ENCODE peak calls at places on chromosomes 12 and 14, in four cellular contexts. I is GM12891, M is K562, Y is GM12878. G is an unnamed sample.

GRCh38 chr12:82593901-82594396 is 92.8 kb upstream of the TMTC2 start:
- DNase-seq in I (no peak), M (no peak), Y (peak), G (no peak)

GRCh38 chr14:59046746-59047145 is 141.7 kb upstream of the DAAM1 start:
- DNase-seq in I (no peak), M (no peak), Y (no peak), G (no peak)

GRCh38 chr12:76558684-76559276 is 791 bp downstream of the OSBPL8 start:
- DNase-seq in I (peak), M (peak), Y (no peak), G (peak)

GRCh38 chr14:67166450-67166853 is 22.8 kb upstream of the GARIN2 start:
- DNase-seq in I (no peak), M (peak), Y (no peak), G (no peak)

GRCh38 chr14:70315942-70316341 is 43.5 kb downstream of the COX16 start:
- DNase-seq in I (no peak), M (no peak), Y (no peak), G (no peak)

GRCh38 chr14:39265032-39265431 is 31.3 kb downstream of the MIA2 start:
- DNase-seq in I (no peak), M (peak), Y (no peak), G (no peak)

GRCh38 chr14:59333668-59334067 is 131.5 kb downstream of the GPR135 start:
- DNase-seq in I (no peak), M (no peak), Y (no peak), G (no peak)

GRCh38 chr12:132180648-132181546 is 36.6 kb downstream of the NOC4L start:
- DNase-seq in I (no peak), M (no peak), Y (no peak), G (no peak)

GRCh38 chr12:32365473-32366064 is 33.8 kb upstream of the FGD4 start:
- DNase-seq in I (peak), M (peak), Y (peak), G (no peak)

GRCh38 chr14:53168786-53169185 is 15.7 kb upstream of the DDHD1 start:
- DNase-seq in I (no peak), M (no peak), Y (no peak), G (no peak)

GRCh38 chr12:68392376-68392775 is 60.2 kb upstream of the MDM1 start:
- DNase-seq in I (no peak), M (no peak), Y (no peak), G (no peak)

GRCh38 chr14:96986701-96987474 is 189.7 kb downstream of the VRK1 start:
- DNase-seq in I (peak), M (no peak), Y (no peak), G (no peak)

GRCh38 chr14:64220466-64220865 is 73.7 kb downstream of the ESR2 start:
- DNase-seq in I (no peak), M (peak), Y (no peak), G (no peak)

GRCh38 chr14:103118019-103118662 is 5.1 kb upstream of the TNFAIP2 start:
- DNase-seq in I (no peak), M (peak), Y (no peak), G (no peak)

GRCh38 chr12:66859751-66860440 is 181.0 kb upstream of the GRIP1 start:
- DNase-seq in I (no peak), M (no peak), Y (no peak), G (no peak)

GRCh38 chr12:119665164-119665929 is 2.6 kb upstream of the PRKAB1 start:
- DNase-seq in I (no peak), M (peak), Y (no peak), G (no peak)

GRCh38 chr12:43317156-43317555 is 234.8 kb downstream of the ADAMTS20 start:
- DNase-seq in I (no peak), M (no peak), Y (no peak), G (no peak)

GRCh38 chr12:49706351-49707126 is 666 bp downstream of the FMNL3 start:
- DNase-seq in I (no peak), M (peak), Y (no peak), G (no peak)

GRCh38 chr12:112947761-112948160 is 9.5 kb downstream of the OAS3 start:
- DNase-seq in I (no peak), M (no peak), Y (no peak), G (no peak)

GRCh38 chr12:67193705-67194104 is 75.5 kb upstream of the CAND1 start:
- DNase-seq in I (no peak), M (peak), Y (no peak), G (no peak)

GRCh38 chr12:46886541-46887041 is 60.8 kb upstream of the SLC38A4 start:
- DNase-seq in I (no peak), M (no peak), Y (no peak), G (no peak)

GRCh38 chr12:94707892-94708291 is 57.5 kb upstream of the TMCC3 start:
- DNase-seq in I (no peak), M (no peak), Y (no peak), G (no peak)

GRCh38 chr12:12007001-12007712 is 63.6 kb upstream of the BCL2L14 start:
- DNase-seq in I (peak), M (no peak), Y (peak), G (no peak)

GRCh38 chr14:75022655-75023054 is 19.9 kb downstream of the EIF2B2 start:
- DNase-seq in I (no peak), M (peak), Y (no peak), G (no peak)

GRCh38 chr12:6539276-6540134 is 5.2 kb downstream of the GAPDH start:
- DNase-seq in I (no peak), M (peak), Y (no peak), G (no peak)

GRCh38 chr12:6541371-6542165 is 7.3 kb downstream of the GAPDH start:
- DNase-seq in I (no peak), M (peak), Y (no peak), G (no peak)

GRCh38 chr12:6542209-6543009 is 8.1 kb downstream of the GAPDH start:
- DNase-seq in I (no peak), M (no peak), Y (no peak), G (no peak)

GRCh38 chr12:6538420-6539275 is 4.3 kb downstream of the GAPDH start:
- DNase-seq in I (no peak), M (peak), Y (no peak), G (no peak)

GRCh38 chr12:6540181-6540877 is 6.0 kb downstream of the GAPDH start:
- DNase-seq in I (peak), M (peak), Y (no peak), G (peak)
- TF ChIP-seq POLR2AphosphoS5 in I (no peak), M (no peak), Y (no peak), G (no peak)

GRCh38 chr12:97151481-97151880 is 244.4 kb downstream of the NEDD1 start:
- DNase-seq in I (no peak), M (no peak), Y (no peak), G (no peak)

GRCh38 chr12:97148941-97149559 is 242.0 kb downstream of the NEDD1 start:
- DNase-seq in I (peak), M (peak), Y (no peak), G (peak)
- TF ChIP-seq TAF1 in I (no peak), M (no peak), Y (no peak), G (no peak)

GRCh38 chr12:123807002-123807401 is 44.9 kb downstream of the DNAH10 start:
- DNase-seq in I (no peak), M (no peak), Y (no peak), G (no peak)

GRCh38 chr12:123813349-123813748 is 51.2 kb downstream of the DNAH10 start:
- DNase-seq in I (no peak), M (no peak), Y (no peak), G (no peak)

GRCh38 chr12:123807670-123808069 is 45.6 kb downstream of the DNAH10 start:
- DNase-seq in I (no peak), M (no peak), Y (no peak), G (no peak)

GRCh38 chr12:123805119-123805518 is 43.0 kb downstream of the DNAH10 start:
- DNase-seq in I (no peak), M (no peak), Y (no peak), G (no peak)

DNA sequence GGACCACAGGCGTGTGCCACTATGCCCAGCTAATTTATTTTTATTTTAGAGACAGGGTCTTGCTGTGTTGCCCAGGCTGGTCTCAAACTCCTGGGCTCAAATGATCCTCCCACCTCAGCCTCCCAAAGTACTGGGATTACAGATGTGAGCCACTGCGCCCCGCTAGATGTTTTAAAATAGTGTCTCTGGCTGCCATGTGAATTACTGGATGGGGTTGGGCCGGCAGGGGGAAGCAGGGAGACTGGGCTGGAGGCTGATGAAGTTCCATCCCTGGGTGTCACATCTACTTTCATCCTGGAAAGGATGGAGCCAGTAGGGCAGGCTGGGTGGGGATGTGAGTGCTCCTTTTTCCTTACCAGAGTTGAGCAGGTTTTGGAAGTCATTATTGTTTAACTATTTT is 46.1 kb downstream of the DNAH10 start:
- DNase-seq in I (no peak), M (peak), Y (no peak), G (no peak)
- TF ChIP-seq POLR2A in I (no peak), M (no peak), Y (no peak), G (no peak)

GRCh38 chr12:53463802-53464375 is 12.0 kb downstream of the PCBP2 start:
- DNase-seq in I (no peak), M (no peak), Y (no peak), G (no peak)

GRCh38 chr12:53465679-53466078 is 13.8 kb downstream of the PCBP2 start:
- DNase-seq in I (no peak), M (no peak), Y (no peak), G (no peak)

GRCh38 chr12:53462935-53463334 is 11.0 kb downstream of the PCBP2 start:
- DNase-seq in I (no peak), M (no peak), Y (no peak), G (no peak)

GRCh38 chr12:53466640-53467039 is 14.7 kb downstream of the PCBP2 start:
- DNase-seq in I (no peak), M (no peak), Y (no peak), G (no peak)

GRCh38 chr12:53464685-53465084 is 12.8 kb downstream of the PCBP2 start:
- DNase-seq in I (no peak), M (no peak), Y (no peak), G (no peak)
- TF ChIP-seq POLR2AphosphoS5 in I (no peak), M (no peak), Y (peak), G (no peak)

DNA sequence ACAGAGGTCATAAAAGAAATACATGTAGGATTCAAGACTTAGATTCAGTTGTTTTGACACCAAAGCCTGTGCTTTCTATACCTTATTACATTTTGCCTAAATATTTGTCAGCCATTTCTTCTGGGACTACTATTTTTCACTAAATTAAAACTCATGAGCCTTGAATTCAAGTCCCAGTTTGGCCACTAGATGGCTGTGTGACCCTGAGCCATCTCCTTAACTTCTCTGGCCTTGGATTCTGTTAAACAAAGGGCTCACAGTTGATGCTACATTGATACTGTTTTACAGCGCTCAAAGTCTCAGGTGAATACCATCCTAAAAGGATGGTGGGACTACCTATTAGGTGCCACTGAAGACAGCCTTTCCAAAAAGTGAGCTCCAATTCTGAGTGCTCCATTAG is 39.6 kb upstream of the CCDC198 start:
- DNase-seq in I (no peak), M (peak), Y (peak), G (no peak)
- TF ChIP-seq TAF1 in I (no peak), M (no peak), Y (no peak), G (no peak)

DNA sequence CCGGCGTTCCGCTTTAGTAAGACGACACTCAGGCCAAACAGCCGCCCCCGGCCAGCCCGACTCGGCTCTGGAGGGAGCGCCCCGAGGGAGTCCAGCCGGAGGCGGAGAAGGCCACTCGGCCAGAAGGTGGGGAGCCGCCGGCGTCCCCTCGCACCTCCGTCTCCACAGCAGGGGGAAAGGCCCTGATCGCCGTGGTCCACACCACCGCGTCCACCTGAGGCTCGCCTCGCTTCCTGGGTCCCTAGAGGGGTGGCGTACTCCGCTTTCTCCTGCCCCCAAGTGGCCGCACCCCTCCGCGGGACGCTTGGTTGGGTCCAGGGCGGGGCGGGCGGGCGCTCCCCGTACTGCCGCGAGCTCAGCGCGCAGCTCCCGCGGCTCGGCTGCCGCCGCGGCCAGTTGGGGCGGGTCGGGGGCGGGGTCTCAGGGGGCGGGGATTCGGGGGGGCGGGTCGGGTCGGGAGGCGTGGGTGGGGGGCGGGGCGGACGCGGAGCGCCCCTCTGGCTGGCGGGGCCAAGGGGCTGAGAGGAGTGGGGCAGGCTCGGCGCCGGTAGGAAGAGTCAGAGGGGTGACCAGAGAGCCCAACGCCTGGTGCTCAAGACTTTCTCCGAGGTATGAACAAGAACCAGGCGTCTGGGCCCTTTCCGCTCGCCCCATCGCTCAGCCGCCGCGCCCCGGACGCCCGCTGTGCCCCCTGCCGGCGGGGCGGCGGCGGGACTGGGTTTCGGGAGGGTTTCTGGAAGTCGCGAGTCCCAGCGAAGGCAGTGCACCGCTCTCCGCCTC is at the start of gene FRMD6:
- DNase-seq in I (peak), M (peak), Y (peak), G (peak)
- TF ChIP-seq POLR2A in I (no peak), M (peak), Y (peak), G (peak)

GRCh38 chr12:56630180-56630632 is at the start of gene BAZ2A:
- DNase-seq in I (peak), M (peak), Y (no peak), G (peak)
- TF ChIP-seq POLR2AphosphoS5 in I (no peak), M (no peak), Y (no peak), G (no peak)